ENCODE peak calls at places on chromosomes 11 and 22, in ten cellular contexts. One of them, this sample, is unnamed.

GRCh38 chr11:92122561-92122960 is 102.1 kb upstream of the FAT3 start:
- DNase-seq in pancreas: no peak
- DNase-seq in iPS DF 6.9: no peak
- DNase-seq in Peyer's patch: no peak
- DNase-seq in aorta: no peak
- DNase-seq in coronary artery: no peak
- DNase-seq in endodermal cell: no peak
- DNase-seq in CD8-positive, alpha-beta T cell: no peak
- DNase-seq in cardiac muscle cell: no peak
- DNase-seq in astrocyte: peak; percentile 50
- DNase-seq in this sample: no peak

GRCh38 chr11:14288189-14288935 is 70.6 kb downstream of the RRAS2 start:
- DNase-seq in pancreas: no peak
- DNase-seq in iPS DF 6.9: no peak
- DNase-seq in Peyer's patch: no peak
- DNase-seq in aorta: no peak
- DNase-seq in coronary artery: no peak
- DNase-seq in endodermal cell: no peak
- DNase-seq in CD8-positive, alpha-beta T cell: no peak
- DNase-seq in cardiac muscle cell: no peak
- DNase-seq in astrocyte: peak; percentile 81
- DNase-seq in this sample: no peak

GRCh38 chr22:36385491-36386350 is 2.0 kb downstream of the MYH9 start:
- DNase-seq in pancreas: peak; percentile 90
- DNase-seq in iPS DF 6.9: no peak
- DNase-seq in Peyer's patch: peak; percentile 66
- DNase-seq in aorta: peak; percentile 88
- DNase-seq in coronary artery: peak; percentile 87
- DNase-seq in endodermal cell: no peak
- DNase-seq in CD8-positive, alpha-beta T cell: peak; percentile 74
- DNase-seq in cardiac muscle cell: no peak
- DNase-seq in astrocyte: no peak
- DNase-seq in this sample: peak; percentile 83

GRCh38 chr11:121482231-121483129 is 29.7 kb upstream of the SORL1-AS1 start:
- DNase-seq in pancreas: no peak
- DNase-seq in iPS DF 6.9: no peak
- DNase-seq in Peyer's patch: no peak
- DNase-seq in aorta: no peak
- DNase-seq in coronary artery: no peak
- DNase-seq in endodermal cell: peak; percentile 57
- DNase-seq in CD8-positive, alpha-beta T cell: peak; percentile 70
- DNase-seq in cardiac muscle cell: no peak
- DNase-seq in astrocyte: no peak
- DNase-seq in this sample: no peak

GRCh38 chr22:39197578-39197977 is 45.1 kb upstream of the CBX7 start:
- DNase-seq in pancreas: no peak
- DNase-seq in iPS DF 6.9: no peak
- DNase-seq in Peyer's patch: no peak
- DNase-seq in aorta: no peak
- DNase-seq in coronary artery: no peak
- DNase-seq in endodermal cell: peak; percentile 10
- DNase-seq in CD8-positive, alpha-beta T cell: no peak
- DNase-seq in cardiac muscle cell: no peak
- DNase-seq in astrocyte: no peak
- DNase-seq in this sample: no peak

GRCh38 chr11:64858467-64859401 is 14.3 kb upstream of the CDC42BPG start:
- DNase-seq in pancreas: no peak
- DNase-seq in iPS DF 6.9: no peak
- DNase-seq in Peyer's patch: no peak
- DNase-seq in aorta: peak; percentile 75
- DNase-seq in coronary artery: no peak
- DNase-seq in endodermal cell: no peak
- DNase-seq in CD8-positive, alpha-beta T cell: peak; percentile 66
- DNase-seq in cardiac muscle cell: no peak
- DNase-seq in astrocyte: no peak
- DNase-seq in this sample: no peak

GRCh38 chr11:11876458-11876857 is 34.7 kb downstream of the USP47 start:
- DNase-seq in pancreas: no peak
- DNase-seq in iPS DF 6.9: peak; percentile 29
- DNase-seq in Peyer's patch: no peak
- DNase-seq in aorta: no peak
- DNase-seq in coronary artery: no peak
- DNase-seq in endodermal cell: peak; percentile 75
- DNase-seq in CD8-positive, alpha-beta T cell: no peak
- DNase-seq in cardiac muscle cell: no peak
- DNase-seq in astrocyte: no peak
- DNase-seq in this sample: no peak

GRCh38 chr11:2109541-2110019 is 29.6 kb downstream of the IGF2 start:
- DNase-seq in pancreas: no peak
- DNase-seq in iPS DF 6.9: no peak
- DNase-seq in Peyer's patch: no peak
- DNase-seq in aorta: peak; percentile 59
- DNase-seq in coronary artery: no peak
- DNase-seq in endodermal cell: peak; percentile 76
- DNase-seq in CD8-positive, alpha-beta T cell: no peak
- DNase-seq in cardiac muscle cell: peak; percentile 18
- DNase-seq in astrocyte: no peak
- DNase-seq in this sample: no peak

GRCh38 chr11:92024788-92025187 is 199.8 kb upstream of the FAT3 start:
- DNase-seq in pancreas: no peak
- DNase-seq in iPS DF 6.9: no peak
- DNase-seq in Peyer's patch: no peak
- DNase-seq in aorta: no peak
- DNase-seq in coronary artery: no peak
- DNase-seq in endodermal cell: no peak
- DNase-seq in CD8-positive, alpha-beta T cell: no peak
- DNase-seq in cardiac muscle cell: no peak
- DNase-seq in astrocyte: no peak
- DNase-seq in this sample: no peak

GRCh38 chr11:82009133-82009532 is 724.5 kb downstream of the FAM181B start:
- DNase-seq in pancreas: no peak
- DNase-seq in iPS DF 6.9: no peak
- DNase-seq in Peyer's patch: no peak
- DNase-seq in aorta: no peak
- DNase-seq in coronary artery: no peak
- DNase-seq in endodermal cell: no peak
- DNase-seq in CD8-positive, alpha-beta T cell: no peak
- DNase-seq in cardiac muscle cell: no peak
- DNase-seq in astrocyte: no peak
- DNase-seq in this sample: no peak

GRCh38 chr11:118643142-118643994 is 36.0 kb downstream of the PHLDB1 start:
- DNase-seq in pancreas: no peak
- DNase-seq in iPS DF 6.9: no peak
- DNase-seq in Peyer's patch: no peak
- DNase-seq in aorta: no peak
- DNase-seq in coronary artery: no peak
- DNase-seq in endodermal cell: no peak
- DNase-seq in CD8-positive, alpha-beta T cell: no peak
- DNase-seq in cardiac muscle cell: no peak
- DNase-seq in astrocyte: no peak
- DNase-seq in this sample: no peak

GRCh38 chr22:21902296-21903087 is 35.0 kb upstream of the MAPK1 start:
- DNase-seq in pancreas: no peak
- DNase-seq in iPS DF 6.9: no peak
- DNase-seq in Peyer's patch: no peak
- DNase-seq in aorta: no peak
- DNase-seq in coronary artery: no peak
- DNase-seq in endodermal cell: no peak
- DNase-seq in CD8-positive, alpha-beta T cell: no peak
- DNase-seq in cardiac muscle cell: no peak
- DNase-seq in astrocyte: no peak
- DNase-seq in this sample: no peak

GRCh38 chr11:123055132-123055924 is 6.6 kb downstream of the HSPA8 start:
- DNase-seq in pancreas: no peak
- DNase-seq in iPS DF 6.9: no peak
- DNase-seq in Peyer's patch: no peak
- DNase-seq in aorta: no peak
- DNase-seq in coronary artery: no peak
- DNase-seq in endodermal cell: peak; percentile 49
- DNase-seq in CD8-positive, alpha-beta T cell: no peak
- DNase-seq in cardiac muscle cell: no peak
- DNase-seq in astrocyte: no peak
- DNase-seq in this sample: no peak

GRCh38 chr22:35510481-35510934 is 30.1 kb upstream of the RASD2 start:
- DNase-seq in pancreas: no peak
- DNase-seq in iPS DF 6.9: no peak
- DNase-seq in Peyer's patch: peak; percentile 15
- DNase-seq in aorta: no peak
- DNase-seq in coronary artery: no peak
- DNase-seq in endodermal cell: no peak
- DNase-seq in CD8-positive, alpha-beta T cell: no peak
- DNase-seq in cardiac muscle cell: no peak
- DNase-seq in astrocyte: peak; percentile 29
- DNase-seq in this sample: no peak

GRCh38 chr22:31588970-31589675 is 72.9 kb downstream of the PISD start:
- DNase-seq in pancreas: no peak
- DNase-seq in iPS DF 6.9: no peak
- DNase-seq in Peyer's patch: peak; percentile 75
- DNase-seq in aorta: no peak
- DNase-seq in coronary artery: peak; percentile 64
- DNase-seq in endodermal cell: no peak
- DNase-seq in CD8-positive, alpha-beta T cell: no peak
- DNase-seq in cardiac muscle cell: no peak
- DNase-seq in astrocyte: no peak
- DNase-seq in this sample: no peak

DNA sequence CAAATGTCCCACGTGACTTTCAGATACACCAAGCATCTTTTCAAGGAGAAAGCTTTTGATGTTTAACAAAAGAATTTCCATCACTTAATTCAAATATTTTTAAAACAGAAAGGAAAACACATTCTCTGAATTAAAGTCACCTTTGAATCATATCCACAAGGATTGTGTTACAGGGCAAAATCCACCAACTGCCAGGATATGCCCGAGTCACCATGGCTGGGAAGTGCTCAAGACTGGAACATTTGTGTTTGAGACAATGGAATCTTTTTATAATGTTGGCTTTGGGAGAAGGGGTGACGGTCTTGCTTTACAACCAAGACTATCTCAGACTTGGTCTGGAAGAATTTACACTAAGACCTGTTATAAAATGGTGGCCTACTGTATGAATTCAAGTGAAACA is 40.8 kb downstream of the BID start:
- DNase-seq in pancreas: no peak
- DNase-seq in iPS DF 6.9: no peak
- DNase-seq in Peyer's patch: no peak
- DNase-seq in aorta: no peak
- DNase-seq in coronary artery: no peak
- DNase-seq in endodermal cell: no peak
- DNase-seq in CD8-positive, alpha-beta T cell: no peak
- DNase-seq in cardiac muscle cell: no peak
- DNase-seq in astrocyte: no peak
- DNase-seq in this sample: no peak
- H3K27ac ChIP-seq in pancreas: no peak overlapping the region
- H3K27ac ChIP-seq in iPS DF 6.9: no peak overlapping the region
- H3K27ac ChIP-seq in Peyer's patch: no peak overlapping the region
- H3K27ac ChIP-seq in aorta: no peak overlapping the region
- H3K27ac ChIP-seq in coronary artery: no peak overlapping the region
- H3K27ac ChIP-seq in endodermal cell: no peak overlapping the region
- H3K27ac ChIP-seq in CD8-positive, alpha-beta T cell: no peak overlapping the region
- H3K27ac ChIP-seq in cardiac muscle cell: no peak overlapping the region
- H3K27ac ChIP-seq in astrocyte: peak overlapping the region; percentile 51
- H3K27ac ChIP-seq in this sample: no peak overlapping the region

DNA sequence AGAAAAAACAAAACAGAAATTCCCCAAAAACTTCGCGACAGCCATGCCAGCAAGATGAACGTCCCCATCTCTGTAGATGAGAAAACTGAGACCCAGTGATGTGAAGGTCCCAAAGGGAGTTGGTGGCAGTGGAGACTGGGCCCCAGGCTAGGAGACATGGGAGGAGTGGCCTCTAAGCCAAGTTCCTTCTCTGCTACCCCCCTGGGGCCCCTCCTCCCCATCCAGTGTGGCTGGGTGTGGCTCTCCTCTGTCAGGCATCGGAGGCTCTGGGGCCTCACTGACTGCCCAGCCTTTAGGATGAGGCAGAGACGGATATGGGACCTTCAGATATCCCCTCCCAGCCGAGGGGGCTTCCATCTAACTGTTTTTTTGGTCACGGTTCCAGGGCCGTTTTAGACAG is 9.8 kb downstream of the RELT start:
- DNase-seq in pancreas: no peak
- DNase-seq in iPS DF 6.9: no peak
- DNase-seq in Peyer's patch: no peak
- DNase-seq in aorta: no peak
- DNase-seq in coronary artery: no peak
- DNase-seq in endodermal cell: no peak
- DNase-seq in CD8-positive, alpha-beta T cell: no peak
- DNase-seq in cardiac muscle cell: no peak
- DNase-seq in astrocyte: no peak
- DNase-seq in this sample: peak; percentile 52
- H3K4me3 ChIP-seq in pancreas: no peak overlapping the region
- H3K4me3 ChIP-seq in iPS DF 6.9: no peak overlapping the region
- H3K4me3 ChIP-seq in Peyer's patch: no peak overlapping the region
- H3K4me3 ChIP-seq in aorta: no peak overlapping the region
- H3K4me3 ChIP-seq in coronary artery: no peak overlapping the region
- H3K4me3 ChIP-seq in endodermal cell: no peak overlapping the region
- H3K4me3 ChIP-seq in CD8-positive, alpha-beta T cell: no peak overlapping the region
- H3K4me3 ChIP-seq in cardiac muscle cell: no peak overlapping the region
- H3K4me3 ChIP-seq in astrocyte: no peak overlapping the region
- H3K4me3 ChIP-seq in this sample: no peak overlapping the region

GRCh38 chr11:134949121-134949591 is 537.1 kb upstream of the B3GAT1 start:
- DNase-seq in pancreas: no peak
- DNase-seq in iPS DF 6.9: no peak
- DNase-seq in Peyer's patch: no peak
- DNase-seq in aorta: peak; percentile 84
- DNase-seq in coronary artery: peak; percentile 79
- DNase-seq in endodermal cell: no peak
- DNase-seq in CD8-positive, alpha-beta T cell: no peak
- DNase-seq in cardiac muscle cell: no peak
- DNase-seq in astrocyte: peak; percentile 87
- DNase-seq in this sample: no peak
- H3K27ac ChIP-seq in pancreas: no peak overlapping the region
- H3K27ac ChIP-seq in iPS DF 6.9: no peak overlapping the region
- H3K27ac ChIP-seq in Peyer's patch: no peak overlapping the region
- H3K27ac ChIP-seq in aorta: peak overlapping the region; percentile 80
- H3K27ac ChIP-seq in coronary artery: peak overlapping the region; percentile 43
- H3K27ac ChIP-seq in endodermal cell: no peak overlapping the region
- H3K27ac ChIP-seq in CD8-positive, alpha-beta T cell: no peak overlapping the region
- H3K27ac ChIP-seq in cardiac muscle cell: no peak overlapping the region
- H3K27ac ChIP-seq in astrocyte: peak overlapping the region; percentile 88
- H3K27ac ChIP-seq in this sample: no peak overlapping the region

DNA sequence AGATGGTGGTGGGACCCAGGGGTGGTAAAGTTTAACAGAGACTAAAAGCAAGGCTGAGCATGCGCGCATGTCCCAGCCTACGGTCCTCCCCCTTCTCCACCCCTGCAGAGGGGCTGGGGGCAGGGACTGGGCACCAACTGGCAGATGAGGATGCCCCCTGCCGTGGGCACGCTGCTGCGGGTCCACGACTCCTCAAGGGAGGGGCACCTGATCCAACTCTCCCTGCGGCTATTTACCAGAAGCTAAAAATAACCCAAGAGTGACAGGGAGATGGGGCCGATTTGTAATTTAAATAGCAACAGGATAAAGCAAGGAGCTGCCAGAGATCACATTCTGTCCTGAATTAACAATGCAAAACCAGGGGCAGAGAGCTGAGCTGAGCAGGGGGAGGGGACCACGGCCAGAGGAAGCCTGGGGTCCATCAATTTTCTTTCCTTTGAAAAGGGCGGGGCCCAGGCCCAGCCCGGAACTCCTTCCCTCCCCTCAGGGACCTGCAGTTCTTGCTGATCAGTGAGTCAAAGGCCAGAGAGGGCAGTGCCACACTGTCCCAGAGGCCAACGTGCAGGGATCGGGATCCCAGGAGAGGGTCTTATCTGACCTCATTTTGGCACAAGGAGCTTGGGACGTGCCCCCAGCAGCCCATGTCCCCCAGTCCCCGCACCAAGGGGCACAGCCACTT is 8.1 kb upstream of the DGKZ start:
- DNase-seq in pancreas: no peak
- DNase-seq in iPS DF 6.9: peak; percentile 91
- DNase-seq in Peyer's patch: no peak
- DNase-seq in aorta: no peak
- DNase-seq in coronary artery: no peak
- DNase-seq in endodermal cell: peak; percentile 91
- DNase-seq in CD8-positive, alpha-beta T cell: no peak
- DNase-seq in cardiac muscle cell: peak; percentile 73
- DNase-seq in astrocyte: no peak
- DNase-seq in this sample: no peak
- H3K4me3 ChIP-seq in pancreas: no peak overlapping the region
- H3K4me3 ChIP-seq in iPS DF 6.9: no peak overlapping the region
- H3K4me3 ChIP-seq in Peyer's patch: peak overlapping the region; percentile 8
- H3K4me3 ChIP-seq in aorta: no peak overlapping the region
- H3K4me3 ChIP-seq in coronary artery: peak overlapping the region; percentile 56
- H3K4me3 ChIP-seq in endodermal cell: peak overlapping the region; percentile 69
- H3K4me3 ChIP-seq in CD8-positive, alpha-beta T cell: no peak overlapping the region
- H3K4me3 ChIP-seq in cardiac muscle cell: no peak overlapping the region
- H3K4me3 ChIP-seq in astrocyte: no peak overlapping the region
- H3K4me3 ChIP-seq in this sample: no peak overlapping the region

This sample was measured in lung.